ENCODE peak calls at places on chromosomes 2 and 18, in five cellular contexts. C, S, Z, F and B are unnamed samples.

GRCh38 chr2:210421916-210422315 is 54.6 kb downstream of the LANCL1 start:
- DNase-seq in C (no peak), S (no peak), Z (no peak), F (no peak), B (no peak)

GRCh38 chr2:153055182-153055581 is 336.8 kb downstream of the ARL6IP6 start:
- DNase-seq in C (no peak), S (no peak), Z (no peak), F (no peak), B (no peak)

GRCh38 chr2:62038980-62039771 is 133.7 kb downstream of the COMMD1 start:
- DNase-seq in C (peak), S (no peak), Z (no peak), F (peak), B (no peak)

GRCh38 chr2:226891780-226892590 is 56.1 kb downstream of the RHBDD1 start:
- DNase-seq in C (no peak), S (no peak), Z (no peak), F (peak), B (no peak)

GRCh38 chr18:24817150-24818068 is 357.0 kb downstream of the HRH4 start:
- DNase-seq in C (no peak), S (no peak), Z (no peak), F (no peak), B (no peak)

GRCh38 chr2:60957643-60958042 is 59.9 kb upstream of the PEX13 start:
- DNase-seq in C (peak), S (no peak), Z (no peak), F (no peak), B (no peak)

GRCh38 chr18:13303761-13304364 is 85.3 kb downstream of the LDLRAD4 start:
- DNase-seq in C (no peak), S (no peak), Z (no peak), F (no peak), B (no peak)

GRCh38 chr2:75952173-75952572 is 241.5 kb upstream of the GCFC2 start:
- DNase-seq in C (no peak), S (no peak), Z (no peak), F (peak), B (no peak)

GRCh38 chr2:207711750-207712487 is 479 bp downstream of the CCNYL1 start:
- DNase-seq in C (peak), S (peak), Z (peak), F (peak), B (peak)

GRCh38 chr2:19630921-19631320 is 270.9 kb downstream of the TTC32 start:
- DNase-seq in C (no peak), S (no peak), Z (no peak), F (no peak), B (no peak)

GRCh38 chr2:211351998-211352397 is 795.6 kb downstream of the CPS1 start:
- DNase-seq in C (no peak), S (no peak), Z (no peak), F (peak), B (no peak)

GRCh38 chr2:101002562-101003277 is 631 bp downstream of the RPL31 start:
- DNase-seq in C (no peak), S (no peak), Z (no peak), F (no peak), B (no peak)

GRCh38 chr18:63440219-63440618 is 17.9 kb upstream of the VPS4B start:
- DNase-seq in C (peak), S (no peak), Z (no peak), F (no peak), B (no peak)

GRCh38 chr18:21327101-21327500 is 85.1 kb downstream of the GREB1L start:
- DNase-seq in C (no peak), S (no peak), Z (no peak), F (no peak), B (no peak)

GRCh38 chr2:134539946-134540345 is 178.9 kb downstream of the TMEM163 start:
- DNase-seq in C (no peak), S (no peak), Z (no peak), F (no peak), B (no peak)

GRCh38 chr18:42028232-42028832 is 73.3 kb downstream of the PIK3C3 start:
- DNase-seq in C (peak), S (no peak), Z (no peak), F (peak), B (no peak)

GRCh38 chr18:34242739-34243138 is 18.0 kb upstream of the NOL4 start:
- DNase-seq in C (no peak), S (no peak), Z (no peak), F (no peak), B (no peak)

GRCh38 chr18:49815927-49816326 is 2.6 kb upstream of the ACAA2 start:
- DNase-seq in C (no peak), S (no peak), Z (no peak), F (no peak), B (no peak)

GRCh38 chr2:144382848-144383247 is 137.1 kb downstream of the ZEB2 start:
- DNase-seq in C (peak), S (no peak), Z (no peak), F (no peak), B (no peak)

GRCh38 chr2:226649871-226650660 is 149.6 kb downstream of the IRS1 start:
- DNase-seq in C (peak), S (peak), Z (peak), F (peak), B (no peak)

GRCh38 chr2:157845081-157845480 is 31.0 kb downstream of the ACVR1 start:
- DNase-seq in C (no peak), S (no peak), Z (no peak), F (no peak), B (no peak)

GRCh38 chr2:34241905-34242740 is 643.0 kb upstream of the FAM98A start:
- DNase-seq in C (peak), S (no peak), Z (no peak), F (no peak), B (no peak)

GRCh38 chr2:46776687-46777327 is 138.8 kb downstream of the MCFD2 start:
- DNase-seq in C (peak), S (no peak), Z (peak), F (peak), B (peak)

GRCh38 chr2:44802409-44803099 is 138.9 kb upstream of the SIX3 start:
- DNase-seq in C (no peak), S (no peak), Z (no peak), F (peak), B (no peak)

GRCh38 chr2:232142049-232142448 is 180.5 kb downstream of the DIS3L2 start:
- DNase-seq in C (peak), S (no peak), Z (no peak), F (peak), B (no peak)

GRCh38 chr2:142175917-142176316 is 45.1 kb upstream of the LRP1B start:
- DNase-seq in C (no peak), S (no peak), Z (no peak), F (no peak), B (no peak)

GRCh38 chr2:234451852-234452625 is 44.8 kb downstream of the ARL4C start:
- DNase-seq in C (no peak), S (no peak), Z (no peak), F (peak), B (no peak)

GRCh38 chr18:21257383-21257782 is 15.4 kb downstream of the GREB1L start:
- DNase-seq in C (no peak), S (no peak), Z (no peak), F (no peak), B (no peak)

GRCh38 chr18:69365658-69366057 is 35.0 kb upstream of the DOK6 start:
- DNase-seq in C (no peak), S (no peak), Z (no peak), F (no peak), B (no peak)

GRCh38 chr2:140383781-140384180 is 1603.6 kb upstream of the NXPH2 start:
- DNase-seq in C (no peak), S (no peak), Z (no peak), F (no peak), B (no peak)

GRCh38 chr2:69099541-69099940 is 86.6 kb downstream of the ANTXR1 start:
- DNase-seq in C (no peak), S (no peak), Z (no peak), F (no peak), B (no peak)

GRCh38 chr2:46327627-46328026 is 30.4 kb downstream of the EPAS1 start:
- DNase-seq in C (no peak), S (no peak), Z (no peak), F (no peak), B (no peak)

GRCh38 chr2:116733699-116734098 is 1080.8 kb upstream of the DDX18 start:
- DNase-seq in C (no peak), S (no peak), Z (no peak), F (no peak), B (no peak)

GRCh38 chr2:213228638-213229037 is 55.6 kb upstream of the SPAG16 start:
- DNase-seq in C (no peak), S (no peak), Z (no peak), F (no peak), B (no peak)
- TF ChIP-seq CTCF in C (no peak), S (no peak), Z (no peak), F (no peak), B (no peak)

GRCh38 chr2:109265369-109265768 is 136.4 kb downstream of the SH3RF3 start:
- DNase-seq in C (no peak), S (no peak), Z (no peak), F (no peak), B (no peak)

GRCh38 chr2:109266998-109267854 is 138.2 kb downstream of the SH3RF3 start:
- DNase-seq in C (no peak), S (no peak), Z (no peak), F (peak), B (no peak)

GRCh38 chr2:109265953-109266352 is 136.9 kb downstream of the SH3RF3 start:
- DNase-seq in C (no peak), S (no peak), Z (no peak), F (no peak), B (no peak)

GRCh38 chr2:109264595-109265328 is 135.8 kb downstream of the SH3RF3 start:
- DNase-seq in C (no peak), S (no peak), Z (no peak), F (no peak), B (peak)

GRCh38 chr2:109266511-109266910 is 137.5 kb downstream of the SH3RF3 start:
- DNase-seq in C (no peak), S (no peak), Z (no peak), F (no peak), B (no peak)
- H3K27ac ChIP-seq in C (no peak), S (no peak), Z (peak), F (peak), B (no peak)

GRCh38 chr2:218032336-218033171 is 29.8 kb upstream of the TNS1 start:
- DNase-seq in C (no peak), S (peak), Z (no peak), F (no peak), B (no peak)
- TF ChIP-seq CTCF in C (no peak), S (no peak), Z (no peak), F (no peak), B (no peak)

DNA sequence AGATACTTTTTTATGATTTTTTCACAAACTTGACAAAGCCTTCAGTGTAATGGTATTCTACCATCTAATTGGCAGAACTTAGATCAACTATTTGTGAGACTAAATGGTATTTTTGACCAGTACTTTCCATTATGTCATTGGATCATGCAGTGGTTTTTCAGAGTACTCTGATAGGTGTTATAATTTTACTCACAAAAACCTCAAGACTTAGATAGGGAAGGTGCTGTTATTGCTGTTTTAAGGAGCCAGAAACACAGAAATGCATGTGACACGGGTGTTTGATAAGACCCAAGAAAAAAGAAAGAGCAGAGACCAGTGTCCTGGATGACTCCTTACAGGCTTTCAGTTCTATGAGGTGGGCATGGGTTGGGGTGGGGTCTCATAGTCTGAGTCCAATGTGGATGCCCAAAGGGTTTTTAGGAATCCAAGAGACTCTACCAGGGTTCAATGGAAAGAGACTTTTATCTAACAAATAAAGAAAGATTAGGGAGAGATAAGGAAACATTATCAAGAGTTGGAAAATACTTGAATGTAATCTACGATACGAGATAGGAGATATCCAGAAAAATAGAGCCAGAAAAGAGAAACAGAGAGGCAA is 31.3 kb downstream of the SP140 start:
- DNase-seq in C (no peak), S (no peak), Z (no peak), F (no peak), B (no peak)
- H3K27ac ChIP-seq in C (no peak), S (no peak), Z (no peak), F (no peak), B (no peak)

DNA sequence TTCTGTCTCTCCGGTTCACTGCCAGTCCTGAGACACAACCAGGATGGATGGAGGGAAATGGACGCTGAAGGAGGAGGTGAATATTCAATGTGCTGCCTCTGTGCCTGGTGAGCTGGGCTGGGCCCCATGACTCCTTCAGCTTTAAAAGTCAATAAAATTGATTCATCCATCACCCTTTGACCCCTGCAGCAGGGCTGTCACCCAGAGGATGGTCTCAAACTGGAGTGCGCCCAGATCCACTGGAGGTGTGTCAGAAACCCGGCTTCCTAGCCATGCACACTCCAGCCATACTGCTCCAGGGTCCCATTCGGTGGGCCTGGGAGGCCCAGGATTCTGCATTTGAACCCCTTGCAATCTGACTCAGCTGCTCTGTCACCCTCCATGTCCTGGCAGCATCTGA is 94.1 kb upstream of the BOD1L2 start:
- DNase-seq in C (no peak), S (no peak), Z (no peak), F (no peak), B (peak)
- TF ChIP-seq CTCF in C (no peak), S (no peak), Z (no peak), F (no peak), B (no peak)

GRCh38 chr2:224778474-224778877 is 62.3 kb upstream of the CCDC195 start:
- DNase-seq in C (peak), S (no peak), Z (no peak), F (peak), B (no peak)
- H3K27ac ChIP-seq in C (no peak), S (no peak), Z (no peak), F (no peak), B (no peak)